ENCODE peak calls at places on chromosomes 12 and 14, in six cellular contexts. N is IMR-90, E is prostate gland, T is vagina, U is heart left ventricle, Z is A549. Q is an unnamed sample. For H3K4me1, the result is how much of the 10 kb centered on the place peaks cover.

GRCh38 chr14:75906228-75906627 is 75.6 kb downstream of the TGFB3 start:
- DNase-seq in N (no peak), E (no peak), T (no peak), U (no peak), Z (no peak), Q (no peak)

GRCh38 chr12:34275129-34275528 is 252.8 kb downstream of the ALG10 start:
- DNase-seq in N (no peak), E (no peak), T (no peak), U (no peak), Z (no peak), Q (no peak)

GRCh38 chr14:63938198-63939005 is 85.6 kb downstream of the SYNE2 start:
- DNase-seq in N (peak), E (no peak), T (no peak), U (no peak), Z (no peak), Q (no peak)

GRCh38 chr12:58954002-58954401 is 33.7 kb upstream of the LRIG3 start:
- DNase-seq in N (no peak), E (no peak), T (no peak), U (no peak), Z (no peak), Q (no peak)

GRCh38 chr12:108912361-108912760 is 32.5 kb downstream of the DAO start:
- DNase-seq in N (no peak), E (no peak), T (no peak), U (no peak), Z (no peak), Q (no peak)

GRCh38 chr14:96904201-96904600 is 107.0 kb downstream of the VRK1 start:
- DNase-seq in N (peak), E (no peak), T (no peak), U (no peak), Z (peak), Q (no peak)

GRCh38 chr14:93028724-93029076 is 87.0 kb downstream of the ITPK1 start:
- DNase-seq in N (no peak), E (no peak), T (no peak), U (no peak), Z (no peak), Q (no peak)

GRCh38 chr14:69580009-69580577 is 5.4 kb upstream of the CCDC177 start:
- DNase-seq in N (peak), E (no peak), T (no peak), U (peak), Z (peak), Q (peak)

GRCh38 chr14:58299665-58300202 is 1.4 kb downstream of the ARID4A start:
- DNase-seq in N (no peak), E (peak), T (no peak), U (no peak), Z (no peak), Q (no peak)

GRCh38 chr14:100283984-100284881 is 22.0 kb downstream of the SLC25A29 start:
- DNase-seq in N (no peak), E (no peak), T (no peak), U (no peak), Z (no peak), Q (no peak)

GRCh38 chr12:131561891-131562684 is 148.8 kb upstream of the SFSWAP start:
- DNase-seq in N (no peak), E (no peak), T (no peak), U (no peak), Z (no peak), Q (no peak)

GRCh38 chr14:57486767-57487379 is 6.8 kb downstream of the CCDC198 start:
- DNase-seq in N (peak), E (no peak), T (no peak), U (no peak), Z (peak), Q (no peak)

GRCh38 chr12:80200414-80200813 is 101.1 kb downstream of the OTOGL start:
- DNase-seq in N (no peak), E (no peak), T (no peak), U (no peak), Z (no peak), Q (no peak)

GRCh38 chr14:38716871-38717270 is 386.2 kb downstream of the SEC23A start:
- DNase-seq in N (no peak), E (no peak), T (no peak), U (no peak), Z (no peak), Q (peak)

GRCh38 chr12:51270847-51271518 is 768 bp upstream of the SMAGP start:
- DNase-seq in N (peak), E (no peak), T (no peak), U (no peak), Z (peak), Q (peak)

DNA sequence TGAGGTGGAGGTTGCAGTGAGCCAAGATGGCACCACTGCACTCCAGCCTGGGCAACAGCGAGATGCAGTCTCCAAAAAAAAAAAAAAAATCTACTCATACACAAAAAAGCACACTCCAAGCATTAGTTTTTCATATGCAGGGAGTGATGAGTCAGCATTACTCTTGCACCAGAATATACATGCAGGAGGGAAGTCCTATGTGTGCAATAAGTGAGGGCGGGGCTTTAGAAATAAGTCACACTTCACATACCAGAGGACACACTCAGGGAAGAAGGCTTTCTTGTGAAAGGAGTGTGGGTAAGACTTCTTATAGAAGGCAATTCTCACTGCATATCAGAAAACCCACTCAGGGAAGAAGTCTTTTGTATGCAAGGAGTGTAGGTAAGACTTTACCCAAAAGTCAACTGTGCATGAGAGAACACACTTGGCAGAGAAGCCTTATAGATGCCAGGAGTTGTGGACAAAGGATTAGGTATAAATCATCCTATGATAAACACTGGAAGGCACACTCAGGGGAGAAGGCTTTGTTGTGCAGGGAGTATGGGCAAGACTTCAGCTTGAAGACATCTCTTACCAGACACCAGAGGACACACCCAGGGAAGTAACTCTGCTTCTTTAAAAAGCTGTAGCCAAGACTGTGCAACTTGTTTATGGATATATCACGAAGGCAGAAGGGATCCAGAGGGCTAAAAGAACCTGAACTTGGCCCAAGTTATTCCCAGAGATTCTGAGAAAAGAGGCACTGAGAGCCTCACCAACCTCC is 50.5 kb downstream of the ATF7 start:
- DNase-seq in N (peak), E (peak), T (no peak), U (no peak), Z (peak), Q (peak)
- H3K4me1 ChIP-seq in N (under half), E (under half), T (under half), U (under half), Z (under half), Q (under half)

GRCh38 chr12:119645535-119646059 is 22.3 kb upstream of the PRKAB1 start:
- DNase-seq in N (no peak), E (no peak), T (no peak), U (no peak), Z (no peak), Q (no peak)

GRCh38 chr12:119649202-119649808 is 18.6 kb upstream of the PRKAB1 start:
- DNase-seq in N (no peak), E (no peak), T (no peak), U (no peak), Z (no peak), Q (no peak)

GRCh38 chr12:119642986-119643385 is 24.9 kb upstream of the PRKAB1 start:
- DNase-seq in N (no peak), E (no peak), T (no peak), U (no peak), Z (no peak), Q (no peak)

DNA sequence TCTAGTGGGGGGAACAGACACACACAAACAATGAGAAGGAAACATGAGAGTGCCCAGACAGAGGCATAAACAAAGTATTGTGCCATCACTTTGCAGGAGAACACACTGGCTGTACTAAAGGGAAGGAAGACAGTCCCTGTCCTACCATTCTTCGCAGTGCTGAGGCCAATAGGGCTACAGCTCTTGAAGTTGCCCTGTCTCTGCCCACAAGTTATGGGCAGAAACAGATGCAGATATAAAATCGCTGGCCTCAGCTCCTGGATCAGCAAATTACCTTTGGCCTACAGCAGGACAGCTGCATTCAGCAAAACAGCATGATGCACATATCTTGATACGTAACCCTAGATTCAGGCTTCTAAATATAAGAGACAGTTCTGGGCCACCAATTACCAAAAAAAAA is 23.0 kb upstream of the PRKAB1 start:
- DNase-seq in N (no peak), E (no peak), T (no peak), U (no peak), Z (no peak), Q (no peak)
- TF ChIP-seq POLR2A in N (no peak), E (no peak), T (no peak), U (no peak), Z (no peak), Q (no peak)

GRCh38 chr14:94561656-94562010 is 391 bp downstream of the SERPINA4 start:
- DNase-seq in N (no peak), E (no peak), T (no peak), U (no peak), Z (no peak), Q (no peak)
- H3K4me1 ChIP-seq in N (under half), E (under half), T (under half), U (under half), Z (under half), Q (half or more)

DNA sequence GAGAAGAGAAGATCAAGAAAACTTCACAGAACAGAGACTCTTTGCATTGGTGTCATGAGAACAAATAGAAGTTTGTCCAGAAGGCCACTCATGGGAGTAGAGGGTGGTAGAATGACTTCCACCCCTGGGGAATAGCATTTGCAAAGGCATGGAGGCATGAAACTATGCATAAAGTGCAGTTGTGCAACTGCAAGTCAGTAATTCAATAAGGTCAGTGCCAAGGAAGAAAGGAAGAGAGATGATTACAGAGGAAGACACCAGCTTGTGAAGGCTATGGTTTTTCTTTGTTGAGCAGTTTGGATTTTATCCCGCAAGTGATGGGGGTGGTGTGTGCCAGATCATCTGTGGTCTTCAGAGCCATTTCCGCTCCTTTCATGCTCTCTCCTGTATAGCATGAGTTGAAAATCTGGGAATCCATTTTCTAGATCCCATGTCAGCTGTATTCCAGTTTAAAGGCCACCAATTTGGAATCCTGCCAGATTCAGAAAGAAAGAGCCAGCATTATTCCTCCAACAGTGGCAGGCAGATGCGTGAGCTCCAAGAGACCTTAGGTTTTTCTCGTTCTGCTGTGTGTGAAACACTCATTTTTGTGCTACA is 67.6 kb upstream of the GRIN2B start:
- DNase-seq in N (no peak), E (no peak), T (no peak), U (no peak), Z (no peak), Q (no peak)
- TF ChIP-seq POLR2A in N (no peak), E (no peak), T (no peak), U (no peak), Z (no peak), Q (no peak)

GRCh38 chr12:15033029-15033428 is 60.2 kb downstream of the PDE6H start:
- DNase-seq in N (no peak), E (no peak), T (no peak), U (no peak), Z (no peak), Q (no peak)
- H3K4me1 ChIP-seq in N (under half), E (under half), T (under half), U (under half), Z (under half), Q (under half)

GRCh38 chr12:6640497-6640896 is 4.7 kb upstream of the LPAR5 start:
- DNase-seq in N (no peak), E (no peak), T (no peak), U (no peak), Z (no peak), Q (no peak)
- TF ChIP-seq POLR2A in N (no peak), E (no peak), T (no peak), U (no peak), Z (no peak), Q (no peak)

DNA sequence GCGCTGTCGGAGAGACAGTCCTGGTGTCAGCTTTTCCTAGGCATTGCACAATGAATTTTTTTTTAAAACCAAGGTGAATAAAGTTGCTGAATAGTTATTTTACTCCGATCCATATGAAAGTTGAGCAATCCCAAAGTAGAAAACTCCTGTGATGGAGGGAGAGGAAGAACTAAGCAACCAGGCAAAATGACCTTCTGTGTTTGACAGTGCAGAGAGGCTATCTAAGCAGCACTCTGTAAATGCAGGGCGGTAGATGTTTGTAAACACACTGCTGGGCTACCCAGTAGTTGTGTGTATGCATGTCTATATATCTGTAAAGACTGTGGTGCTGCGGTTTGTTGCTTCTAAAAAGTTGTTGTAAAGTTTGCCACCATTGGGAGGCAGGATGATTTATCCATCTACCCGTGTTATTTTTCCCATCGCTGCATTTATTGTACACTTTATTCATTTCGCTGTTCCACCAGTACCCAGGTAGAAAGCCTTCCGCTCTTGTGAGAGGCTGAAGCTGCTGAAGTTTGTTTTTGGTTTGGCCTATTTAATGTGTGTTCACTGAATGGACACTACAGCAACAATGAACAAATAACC is 1.3 kb downstream of the ETV6 start:
- DNase-seq in N (peak), E (no peak), T (no peak), U (no peak), Z (no peak), Q (peak)
- H3K4me1 ChIP-seq in N (under half), E (under half), T (under half), U (under half), Z (under half), Q (under half)

GRCh38 chr12:53380104-53380796 is at the start of gene SP1:
- DNase-seq in N (peak), E (peak), T (peak), U (peak), Z (peak), Q (peak)
- TF ChIP-seq POLR2A in N (peak), E (peak), T (peak), U (peak), Z (peak), Q (peak)

DNA sequence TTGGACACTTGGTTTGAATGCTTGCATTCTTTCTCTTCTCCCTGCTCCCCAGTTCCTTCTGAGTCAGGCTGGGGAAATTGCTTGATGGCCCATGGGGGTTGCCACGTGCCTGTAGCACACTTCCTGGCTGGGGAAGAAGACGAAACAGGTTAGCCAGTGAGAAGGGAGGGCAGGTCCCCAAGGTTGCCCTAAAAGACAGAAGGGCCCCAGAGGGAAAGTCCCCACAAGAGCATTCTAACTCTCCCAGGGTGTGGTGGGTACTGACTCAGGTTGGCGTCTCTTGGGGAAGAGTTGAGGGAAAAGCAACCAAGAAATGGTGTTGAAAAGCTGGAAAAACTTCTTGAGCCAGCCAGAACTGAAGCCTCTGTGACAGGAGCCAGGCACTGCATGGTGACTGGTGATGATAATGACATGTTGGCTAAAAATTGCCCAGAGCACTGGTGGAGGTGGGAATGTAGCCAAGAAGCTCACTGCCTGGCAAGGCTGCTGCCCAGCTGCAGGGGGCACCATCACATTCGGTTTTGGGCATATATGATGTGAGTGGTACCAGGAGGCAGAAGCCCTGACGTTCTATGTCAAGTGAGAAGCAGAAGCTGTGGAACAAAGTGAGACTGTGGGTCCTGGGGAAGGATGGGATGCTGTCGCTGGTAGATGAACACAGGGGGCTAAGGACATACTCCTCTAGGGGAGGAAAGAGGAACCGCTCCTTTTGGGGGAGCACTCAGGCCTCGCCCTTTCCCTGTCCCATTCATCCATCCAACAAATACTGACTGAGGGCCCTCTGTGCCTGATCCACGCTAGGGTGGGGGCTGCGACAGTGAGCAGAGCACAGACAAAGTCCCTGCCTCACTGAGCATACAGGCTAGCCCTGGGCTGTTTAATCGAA is 8.1 kb upstream of the RABGGTA start:
- DNase-seq in N (no peak), E (no peak), T (no peak), U (peak), Z (peak), Q (peak)
- H3K4me1 ChIP-seq in N (under half), E (under half), T (under half), U (under half), Z (under half), Q (under half)

GRCh38 chr12:6161124-6161882 is 36.8 kb upstream of the VWF start:
- DNase-seq in N (peak), E (no peak), T (no peak), U (peak), Z (no peak), Q (no peak)
- TF ChIP-seq POLR2A in N (no peak), E (no peak), T (no peak), U (no peak), Z (no peak), Q (no peak)